ENCODE peak calls at places on chromosome 19, in five cellular contexts. K is CD4-positive, CD25-positive, alpha-beta regulatory T cell; M is T-helper 17 cell; B is activated CD8-positive, alpha-beta memory T cell treated with anti-CD3 and anti-CD28 coated beads, Interleukin-2, amount 10 ng/mL, durations not matched to agents 7 days and 5 days; O is omental fat pad. U is an unnamed sample.

GRCh38 chr19:11759805-11760204 is 7.0 kb upstream of the ZNF441 start:
- ATAC-seq in K (no peak), M (no peak), B (no peak), O (no peak), U (no peak)

GRCh38 chr19:40805258-40805868 is 6.4 kb downstream of the EGLN2 start:
- ATAC-seq in K (no peak), M (peak), B (no peak), O (no peak), U (no peak)

GRCh38 chr19:10679743-10680142 is 21.5 kb upstream of the QTRT1 start:
- ATAC-seq in K (peak), M (peak), B (no peak), O (peak), U (no peak)

GRCh38 chr19:4870025-4870700 is 2.7 kb upstream of the PLIN3 start:
- ATAC-seq in K (no peak), M (no peak), B (peak), O (no peak), U (no peak)

GRCh38 chr19:2507109-2507508 is 31.2 kb downstream of the GADD45B start:
- ATAC-seq in K (peak), M (peak), B (peak), O (peak), U (no peak)

GRCh38 chr19:3098141-3098514 is 4.0 kb downstream of the GNA11 start:
- ATAC-seq in K (no peak), M (no peak), B (no peak), O (no peak), U (no peak)

GRCh38 chr19:3404324-3405260 is 38.2 kb downstream of the NFIC start:
- ATAC-seq in K (no peak), M (no peak), B (no peak), O (peak), U (no peak)

GRCh38 chr19:4556574-4557185 is 2.8 kb downstream of the SEMA6B start:
- ATAC-seq in K (no peak), M (no peak), B (peak), O (no peak), U (peak)

GRCh38 chr19:15374796-15375440 is 4.7 kb downstream of the AKAP8 start:
- ATAC-seq in K (no peak), M (no peak), B (no peak), O (no peak), U (no peak)

U was measured in stimulated activated memory B cell treated with anti-CD40 and anti-IgM and Interleukin-4, amounts not matched to agents 10 μg/mL and 1 μg/mL and 100 μg/mL, for 72 hours.